ENCODE peak calls at places on chromosomes 6 and 20, in four cellular contexts. X is Kasumi-1; I is activated T-helper 9 cell treated with anti-CD3 and anti-CD28 coated beads, Interleukin-2, amount 50 U/mL, for 16 hours; E is skeletal muscle cell. C is an unnamed sample.
A peak's percentile ranks its signal among the peaks of the same experiment; 100 is the strongest.

GRCh38 chr6:168380956-168381605 is 59.9 kb upstream of the SMOC2 start:
- DNase-seq in E (no peak), X (no peak), I (no peak), C (no peak)

GRCh38 chr6:37713529-37714119 is 15.9 kb upstream of the MDGA1 start:
- DNase-seq in X (no peak), E (peak; percentile 77), I (no peak), C (no peak)

GRCh38 chr6:24431045-24431451 is 28.3 kb downstream of the MRS2 start:
- DNase-seq in X (peak; percentile 53), E (no peak), I (no peak), C (no peak)

GRCh38 chr6:130969807-130970491 is 93.1 kb downstream of the EPB41L2 start:
- DNase-seq in I (no peak), X (no peak), E (no peak), C (no peak)

GRCh38 chr6:33108307-33108706 is 32.5 kb downstream of the HLA-DPB1 start:
- DNase-seq in I (no peak), X (no peak), E (no peak), C (no peak)

GRCh38 chr6:19368511-19368910 is 468.7 kb upstream of the ID4 start:
- DNase-seq in X (no peak), I (no peak), E (peak; percentile 19), C (no peak)

GRCh38 chr20:16806886-16807285 is 58.7 kb downstream of the OTOR start:
- DNase-seq in I (no peak), X (no peak), E (no peak), C (no peak)

GRCh38 chr6:136014454-136015421 is 163.2 kb downstream of the PDE7B start:
- DNase-seq in X (no peak), I (no peak), E (peak; percentile 99), C (no peak)

GRCh38 chr6:26044140-26045045 is 42.8 kb upstream of the HFE start:
- DNase-seq in E (no peak), I (no peak), X (no peak), C (no peak)

GRCh38 chr6:140230282-140230681 is 855.8 kb upstream of the CITED2 start:
- DNase-seq in X (no peak), E (no peak), I (no peak), C (no peak)

GRCh38 chr6:37554480-37554819 is 54.8 kb upstream of the CCDC167 start:
- DNase-seq in I (no peak), X (no peak), E (no peak), C (no peak)

GRCh38 chr6:16670183-16670582 is 91.1 kb downstream of the ATXN1 start:
- DNase-seq in I (no peak), E (no peak), X (no peak), C (no peak)

GRCh38 chr6:157150076-157150475 is 173.2 kb downstream of the TMEM242 start:
- DNase-seq in X (no peak), I (no peak), E (peak; percentile 84), C (no peak)

GRCh38 chr6:103870970-103871369 is 988.7 kb downstream of the HACE1 start:
- DNase-seq in I (no peak), E (no peak), X (no peak), C (no peak)

GRCh38 chr6:12328701-12329100 is 38.5 kb downstream of the EDN1 start:
- DNase-seq in I (no peak), X (no peak), E (no peak), C (no peak)

GRCh38 chr6:34052918-34053608 is 92.8 kb downstream of the GRM4 start:
- DNase-seq in X (no peak), I (no peak), E (no peak), C (no peak)

GRCh38 chr6:128029841-128030240 is 129.0 kb upstream of the THEMIS start:
- DNase-seq in X (no peak), E (no peak), I (no peak), C (no peak)

GRCh38 chr20:3698511-3699436 is 13.6 kb downstream of the SIGLEC1 start:
- DNase-seq in X (no peak), I (no peak), E (no peak), C (no peak)

GRCh38 chr20:61762886-61763739 is 302.6 kb downstream of the TAF4 start:
- DNase-seq in I (no peak), X (no peak), E (no peak), C (no peak)

GRCh38 chr6:24879351-24879750 is 56.4 kb downstream of the RIPOR2 start:
- DNase-seq in E (no peak), X (no peak), I (no peak), C (no peak)

GRCh38 chr20:61055642-61056041 is 196.4 kb upstream of the CDH4 start:
- DNase-seq in I (no peak), X (no peak), E (no peak), C (no peak)

GRCh38 chr20:26209171-26209941 is 512.7 kb upstream of the ZNF337 start:
- DNase-seq in E (no peak), I (no peak), X (no peak), C (peak; percentile 23)

GRCh38 chr6:13566500-13566899 is 7.9 kb upstream of the SIRT5 start:
- DNase-seq in E (no peak), I (no peak), X (no peak), C (no peak)